ENCODE peak calls at places on chromosomes 3 and 15, in seven cellular contexts. A, H, O, J, E, C and V are unnamed samples.
A peak's percentile ranks its signal among the peaks of the same experiment; 100 is the strongest.

GRCh38 chr3:168864107-168865021 is 768.6 kb upstream of the GOLIM4 start:
- DNase-seq in H (no peak), J (no peak), E (no peak), C (no peak), O (no peak), A (no peak), V (no peak)

GRCh38 chr3:8840556-8840955 is 71.1 kb upstream of the OXTR start:
- DNase-seq in H (no peak), A (peak; percentile 70), E (no peak), J (peak; percentile 34), C (peak; percentile 15), O (no peak), V (peak; percentile 68)

GRCh38 chr3:48655586-48655985 is 7.1 kb downstream of the CELSR3 start:
- DNase-seq in E (no peak), J (peak; percentile 27), O (no peak), C (no peak), H (no peak), A (no peak), V (no peak)

GRCh38 chr15:78866824-78867223 is 5.9 kb upstream of the MORF4L1 start:
- DNase-seq in J (peak; percentile 30), E (no peak), C (no peak), A (no peak), H (no peak), O (no peak), V (peak; percentile 25)

GRCh38 chr15:85581495-85581894 is 201.1 kb downstream of the AKAP13 start:
- DNase-seq in C (no peak), A (peak; percentile 68), O (no peak), E (peak; percentile 36), H (no peak), J (no peak), V (no peak)

GRCh38 chr3:63644212-63644777 is 8.2 kb upstream of the SNTN start:
- DNase-seq in H (no peak), C (no peak), A (no peak), O (no peak), J (no peak), E (no peak), V (no peak)

GRCh38 chr3:57706462-57706861 is 13.6 kb upstream of the DENND6A start:
- DNase-seq in O (peak; percentile 44), C (peak; percentile 88), H (no peak), A (peak; percentile 71), J (peak; percentile 51), E (no peak), V (peak; percentile 100)

GRCh38 chr15:70530503-70530902 is 232.9 kb downstream of the UACA start:
- DNase-seq in J (no peak), C (no peak), O (no peak), A (no peak), E (no peak), H (no peak), V (no peak)

GRCh38 chr15:29568840-29569532 is 253.3 kb downstream of the TJP1 start:
- DNase-seq in A (peak; percentile 8), O (no peak), H (no peak), E (no peak), J (no peak), C (peak; percentile 31), V (peak; percentile 57)

GRCh38 chr3:188244395-188244861 is 90.5 kb downstream of the LPP start:
- DNase-seq in J (peak; percentile 60), E (no peak), O (no peak), A (no peak), C (peak; percentile 88), H (no peak), V (peak; percentile 82)

GRCh38 chr3:157531301-157531660 is 28.1 kb upstream of the VEPH1 start:
- DNase-seq in A (peak; percentile 84), E (no peak), H (no peak), J (no peak), C (peak; percentile 62), O (no peak), V (peak; percentile 29)

GRCh38 chr3:23981955-23982354 is 36.9 kb downstream of the NR1D2 start:
- DNase-seq in E (no peak), A (no peak), H (no peak), C (peak; percentile 42), O (no peak), J (no peak), V (no peak)

GRCh38 chr3:187024561-187025226 is 94.4 kb downstream of the ST6GAL1 start:
- DNase-seq in O (no peak), C (no peak), A (no peak), J (no peak), H (no peak), E (no peak), V (no peak)

GRCh38 chr3:42655331-42655888 is 1.9 kb downstream of the ZBTB47 start:
- DNase-seq in H (no peak), O (no peak), E (peak; percentile 43), J (peak; percentile 40), C (no peak), A (no peak), V (no peak)

GRCh38 chr15:31352911-31353811 is 26.5 kb downstream of the KLF13 start:
- DNase-seq in A (peak; percentile 90), C (peak; percentile 52), E (peak; percentile 85), O (peak; percentile 81), H (peak; percentile 30), J (peak; percentile 87), V (no peak)

GRCh38 chr15:65059931-65060596 is 7.7 kb downstream of the RASL12 start:
- DNase-seq in E (no peak), O (no peak), C (no peak), H (no peak), J (no peak), A (no peak), V (no peak)

GRCh38 chr3:123075359-123075758 is 8.5 kb downstream of the PDIA5 start:
- DNase-seq in J (no peak), E (no peak), O (no peak), A (no peak), C (peak; percentile 63), H (no peak), V (no peak)

GRCh38 chr3:40801276-40801675 is 276.5 kb downstream of the ZNF621 start:
- DNase-seq in E (no peak), H (no peak), A (peak; percentile 13), C (peak; percentile 83), J (no peak), O (no peak), V (peak; percentile 10)

GRCh38 chr3:73423133-73423532 is 201.6 kb downstream of the PDZRN3 start:
- DNase-seq in C (no peak), E (no peak), J (no peak), A (no peak), H (no peak), O (no peak), V (no peak)

GRCh38 chr15:57675481-57676181 is 30.9 kb upstream of the POLR2M start:
- DNase-seq in H (no peak), O (no peak), J (no peak), C (no peak), A (no peak), E (no peak), V (peak; percentile 78)

GRCh38 chr3:10344147-10344943 is 23.4 kb upstream of the SEC13 start:
- DNase-seq in E (peak; percentile 12), H (no peak), J (peak; percentile 72), A (peak; percentile 60), C (no peak), O (no peak), V (peak; percentile 37)